ENCODE peak calls at places on chromosomes 7 and 10, in five cellular contexts. One of them, this sample, is unnamed.

GRCh38 chr7:115015619-115016018 is 93.7 kb downstream of the MDFIC start:
- DNase-seq in CD8-positive, alpha-beta T cell: no peak
- DNase-seq in renal cortical epithelial cell: peak
- DNase-seq in EL: peak
- DNase-seq in posterior vena cava: no peak
- DNase-seq in this sample: no peak

GRCh38 chr10:131231965-131232541 is 79.5 kb downstream of the TCERG1L start:
- DNase-seq in EL: no peak
- DNase-seq in posterior vena cava: no peak
- DNase-seq in CD8-positive, alpha-beta T cell: no peak
- DNase-seq in renal cortical epithelial cell: no peak
- DNase-seq in this sample: peak

GRCh38 chr10:49318751-49319150 is 19.8 kb downstream of the C10orf71 start:
- DNase-seq in renal cortical epithelial cell: no peak
- DNase-seq in EL: no peak
- DNase-seq in CD8-positive, alpha-beta T cell: no peak
- DNase-seq in posterior vena cava: no peak
- DNase-seq in this sample: no peak

GRCh38 chr7:1020849-1021251 is 23.5 kb upstream of the GPR146 start:
- DNase-seq in EL: no peak
- DNase-seq in CD8-positive, alpha-beta T cell: no peak
- DNase-seq in posterior vena cava: no peak
- DNase-seq in renal cortical epithelial cell: no peak
- DNase-seq in this sample: no peak

GRCh38 chr10:118557946-118558345 is 37.5 kb downstream of the PRLHR start:
- DNase-seq in renal cortical epithelial cell: no peak
- DNase-seq in posterior vena cava: no peak
- DNase-seq in CD8-positive, alpha-beta T cell: no peak
- DNase-seq in EL: no peak
- DNase-seq in this sample: no peak

GRCh38 chr7:44727346-44728262 is 21.0 kb upstream of the ZMIZ2 start:
- DNase-seq in renal cortical epithelial cell: peak
- DNase-seq in posterior vena cava: peak
- DNase-seq in EL: peak
- DNase-seq in CD8-positive, alpha-beta T cell: no peak
- DNase-seq in this sample: no peak

GRCh38 chr7:14377646-14378266 is 388.3 kb upstream of the ETV1 start:
- DNase-seq in CD8-positive, alpha-beta T cell: no peak
- DNase-seq in posterior vena cava: no peak
- DNase-seq in renal cortical epithelial cell: peak
- DNase-seq in EL: no peak
- DNase-seq in this sample: no peak

GRCh38 chr10:78362406-78363022 is 328.9 kb downstream of the RPS24 start:
- DNase-seq in CD8-positive, alpha-beta T cell: no peak
- DNase-seq in EL: peak
- DNase-seq in posterior vena cava: no peak
- DNase-seq in renal cortical epithelial cell: no peak
- DNase-seq in this sample: no peak

GRCh38 chr10:91745086-91745831 is 53.0 kb upstream of the TNKS2 start:
- DNase-seq in renal cortical epithelial cell: peak
- DNase-seq in posterior vena cava: no peak
- DNase-seq in CD8-positive, alpha-beta T cell: no peak
- DNase-seq in EL: peak
- DNase-seq in this sample: no peak

GRCh38 chr10:98338896-98339295 is 70.9 kb upstream of the LOXL4 start:
- DNase-seq in renal cortical epithelial cell: no peak
- DNase-seq in EL: no peak
- DNase-seq in posterior vena cava: no peak
- DNase-seq in CD8-positive, alpha-beta T cell: no peak
- DNase-seq in this sample: no peak

GRCh38 chr10:61804414-61804813 is 97.1 kb upstream of the ARID5B start:
- DNase-seq in posterior vena cava: no peak
- DNase-seq in CD8-positive, alpha-beta T cell: no peak
- DNase-seq in EL: no peak
- DNase-seq in renal cortical epithelial cell: peak
- DNase-seq in this sample: no peak

GRCh38 chr7:41481353-41481752 is 221.5 kb downstream of the INHBA start:
- DNase-seq in renal cortical epithelial cell: no peak
- DNase-seq in CD8-positive, alpha-beta T cell: no peak
- DNase-seq in posterior vena cava: no peak
- DNase-seq in EL: no peak
- DNase-seq in this sample: no peak

GRCh38 chr10:132077091-132077490 is 11.3 kb downstream of the JAKMIP3 start:
- DNase-seq in CD8-positive, alpha-beta T cell: no peak
- DNase-seq in EL: no peak
- DNase-seq in posterior vena cava: peak
- DNase-seq in renal cortical epithelial cell: no peak
- DNase-seq in this sample: no peak

GRCh38 chr7:137846588-137847417 is at the start of gene DGKI:
- DNase-seq in CD8-positive, alpha-beta T cell: no peak
- DNase-seq in EL: peak
- DNase-seq in posterior vena cava: peak
- DNase-seq in renal cortical epithelial cell: no peak
- DNase-seq in this sample: peak

GRCh38 chr7:82559203-82559805 is 115.7 kb upstream of the CACNA2D1 start:
- DNase-seq in EL: no peak
- DNase-seq in posterior vena cava: no peak
- DNase-seq in renal cortical epithelial cell: peak
- DNase-seq in CD8-positive, alpha-beta T cell: no peak
- DNase-seq in this sample: peak

GRCh38 chr10:120145107-120145506 is 252.6 kb downstream of the SEC23IP start:
- DNase-seq in CD8-positive, alpha-beta T cell: no peak
- DNase-seq in renal cortical epithelial cell: no peak
- DNase-seq in EL: no peak
- DNase-seq in posterior vena cava: no peak
- DNase-seq in this sample: no peak

GRCh38 chr7:157853789-157854065 is 516.9 kb downstream of the DNAJB6 start:
- DNase-seq in EL: no peak
- DNase-seq in posterior vena cava: no peak
- DNase-seq in renal cortical epithelial cell: no peak
- DNase-seq in CD8-positive, alpha-beta T cell: no peak
- DNase-seq in this sample: no peak

GRCh38 chr7:150753826-150754603 is 16.8 kb downstream of the GIMAP5 start:
- DNase-seq in EL: no peak
- DNase-seq in CD8-positive, alpha-beta T cell: no peak
- DNase-seq in renal cortical epithelial cell: no peak
- DNase-seq in posterior vena cava: no peak
- DNase-seq in this sample: no peak